ENCODE peak calls at places on chromosomes 7 and 10, in seven cellular contexts. One of them, this sample, is unnamed.

GRCh38 chr10:12705943-12706342 is 295.6 kb downstream of the CCDC3 start:
- DNase-seq in psoas muscle: no peak
- DNase-seq in left ventricle myocardium inferior: no peak
- DNase-seq in mesendoderm: no peak
- DNase-seq in A549: no peak
- DNase-seq in Panc1: no peak
- DNase-seq in endodermal cell: no peak
- DNase-seq in this sample: peak

GRCh38 chr7:150351587-150352194 is 10.3 kb upstream of the RARRES2 start:
- DNase-seq in left ventricle myocardium inferior: no peak
- DNase-seq in endodermal cell: no peak
- DNase-seq in Panc1: no peak
- DNase-seq in mesendoderm: no peak
- DNase-seq in A549: no peak
- DNase-seq in psoas muscle: no peak
- DNase-seq in this sample: no peak

GRCh38 chr10:110947061-110947595 is 27.7 kb downstream of the SHOC2 start:
- DNase-seq in Panc1: no peak
- DNase-seq in mesendoderm: peak
- DNase-seq in psoas muscle: no peak
- DNase-seq in endodermal cell: no peak
- DNase-seq in left ventricle myocardium inferior: no peak
- DNase-seq in A549: no peak
- DNase-seq in this sample: peak

GRCh38 chr7:154903083-154903731 is 99.7 kb downstream of the PAXIP1 start:
- DNase-seq in left ventricle myocardium inferior: no peak
- DNase-seq in mesendoderm: no peak
- DNase-seq in Panc1: no peak
- DNase-seq in psoas muscle: no peak
- DNase-seq in A549: no peak
- DNase-seq in endodermal cell: no peak
- DNase-seq in this sample: no peak

GRCh38 chr7:55074008-55074499 is 55.2 kb downstream of the EGFR start:
- DNase-seq in endodermal cell: no peak
- DNase-seq in mesendoderm: peak
- DNase-seq in A549: peak
- DNase-seq in left ventricle myocardium inferior: peak
- DNase-seq in Panc1: peak
- DNase-seq in psoas muscle: no peak
- DNase-seq in this sample: peak

GRCh38 chr10:71713135-71714040 is 6.2 kb downstream of the C10orf105 start:
- DNase-seq in mesendoderm: peak
- DNase-seq in Panc1: no peak
- DNase-seq in psoas muscle: peak
- DNase-seq in A549: no peak
- DNase-seq in left ventricle myocardium inferior: peak
- DNase-seq in endodermal cell: peak
- DNase-seq in this sample: peak

GRCh38 chr7:121401896-121402295 is 5.8 kb upstream of the FAM3C start:
- DNase-seq in mesendoderm: no peak
- DNase-seq in endodermal cell: no peak
- DNase-seq in Panc1: no peak
- DNase-seq in left ventricle myocardium inferior: no peak
- DNase-seq in A549: no peak
- DNase-seq in psoas muscle: no peak
- DNase-seq in this sample: no peak

GRCh38 chr10:86673216-86673826 is 5.0 kb downstream of the LDB3 start:
- DNase-seq in psoas muscle: no peak
- DNase-seq in Panc1: no peak
- DNase-seq in A549: no peak
- DNase-seq in left ventricle myocardium inferior: no peak
- DNase-seq in mesendoderm: no peak
- DNase-seq in endodermal cell: no peak
- DNase-seq in this sample: no peak

GRCh38 chr7:78924581-78924980 is 528.9 kb downstream of the MAGI2 start:
- DNase-seq in mesendoderm: peak
- DNase-seq in A549: no peak
- DNase-seq in left ventricle myocardium inferior: no peak
- DNase-seq in psoas muscle: no peak
- DNase-seq in endodermal cell: no peak
- DNase-seq in Panc1: no peak
- DNase-seq in this sample: peak

GRCh38 chr7:127938588-127938987 is 92.6 kb downstream of the LRRC4 start:
- DNase-seq in A549: no peak
- DNase-seq in left ventricle myocardium inferior: no peak
- DNase-seq in psoas muscle: no peak
- DNase-seq in Panc1: peak
- DNase-seq in mesendoderm: no peak
- DNase-seq in endodermal cell: no peak
- DNase-seq in this sample: peak

GRCh38 chr7:36607206-36607515 is 117.1 kb downstream of the AOAH start:
- DNase-seq in left ventricle myocardium inferior: no peak
- DNase-seq in endodermal cell: no peak
- DNase-seq in A549: no peak
- DNase-seq in psoas muscle: no peak
- DNase-seq in Panc1: no peak
- DNase-seq in mesendoderm: no peak
- DNase-seq in this sample: no peak

GRCh38 chr7:146709628-146710027 is 593.0 kb downstream of the CNTNAP2 start:
- DNase-seq in psoas muscle: no peak
- DNase-seq in endodermal cell: no peak
- DNase-seq in mesendoderm: no peak
- DNase-seq in Panc1: no peak
- DNase-seq in A549: no peak
- DNase-seq in left ventricle myocardium inferior: no peak
- DNase-seq in this sample: no peak

GRCh38 chr10:123149568-123150228 is 1.8 kb downstream of the HMX2 start:
- DNase-seq in psoas muscle: no peak
- DNase-seq in left ventricle myocardium inferior: no peak
- DNase-seq in Panc1: no peak
- DNase-seq in A549: no peak
- DNase-seq in endodermal cell: peak
- DNase-seq in mesendoderm: peak
- DNase-seq in this sample: no peak

GRCh38 chr7:56175784-56176183 is 59.6 kb upstream of the NUPR2 start:
- DNase-seq in psoas muscle: no peak
- DNase-seq in Panc1: no peak
- DNase-seq in left ventricle myocardium inferior: no peak
- DNase-seq in mesendoderm: no peak
- DNase-seq in A549: no peak
- DNase-seq in endodermal cell: no peak
- DNase-seq in this sample: no peak

GRCh38 chr7:133478591-133479135 is 225.8 kb downstream of the EXOC4 start:
- DNase-seq in mesendoderm: no peak
- DNase-seq in left ventricle myocardium inferior: no peak
- DNase-seq in A549: no peak
- DNase-seq in endodermal cell: no peak
- DNase-seq in Panc1: no peak
- DNase-seq in psoas muscle: no peak
- DNase-seq in this sample: no peak

GRCh38 chr7:122380993-122381392 is 76.4 kb upstream of the FEZF1 start:
- DNase-seq in endodermal cell: peak
- DNase-seq in left ventricle myocardium inferior: no peak
- DNase-seq in psoas muscle: no peak
- DNase-seq in Panc1: no peak
- DNase-seq in mesendoderm: no peak
- DNase-seq in A549: no peak
- DNase-seq in this sample: no peak

GRCh38 chr10:70053212-70053895 is 708 bp downstream of the MACROH2A2 start:
- DNase-seq in left ventricle myocardium inferior: peak
- DNase-seq in psoas muscle: peak
- DNase-seq in Panc1: no peak
- DNase-seq in mesendoderm: no peak
- DNase-seq in A549: no peak
- DNase-seq in endodermal cell: peak
- DNase-seq in this sample: peak

GRCh38 chr7:122092964-122093797 is 50.9 kb downstream of the AASS start:
- DNase-seq in Panc1: peak
- DNase-seq in A549: peak
- DNase-seq in psoas muscle: peak
- DNase-seq in mesendoderm: peak
- DNase-seq in left ventricle myocardium inferior: peak
- DNase-seq in endodermal cell: peak
- DNase-seq in this sample: peak

GRCh38 chr10:114767589-114768393 is 53.8 kb upstream of the FHIP2A start:
- DNase-seq in A549: peak
- DNase-seq in Panc1: no peak
- DNase-seq in left ventricle myocardium inferior: peak
- DNase-seq in psoas muscle: peak
- DNase-seq in mesendoderm: peak
- DNase-seq in endodermal cell: peak
- DNase-seq in this sample: peak

GRCh38 chr7:44615149-44615611 is 8.8 kb downstream of the OGDH start:
- DNase-seq in mesendoderm: peak
- DNase-seq in endodermal cell: no peak
- DNase-seq in A549: no peak
- DNase-seq in left ventricle myocardium inferior: peak
- DNase-seq in psoas muscle: peak
- DNase-seq in Panc1: no peak
- DNase-seq in this sample: no peak

DNA sequence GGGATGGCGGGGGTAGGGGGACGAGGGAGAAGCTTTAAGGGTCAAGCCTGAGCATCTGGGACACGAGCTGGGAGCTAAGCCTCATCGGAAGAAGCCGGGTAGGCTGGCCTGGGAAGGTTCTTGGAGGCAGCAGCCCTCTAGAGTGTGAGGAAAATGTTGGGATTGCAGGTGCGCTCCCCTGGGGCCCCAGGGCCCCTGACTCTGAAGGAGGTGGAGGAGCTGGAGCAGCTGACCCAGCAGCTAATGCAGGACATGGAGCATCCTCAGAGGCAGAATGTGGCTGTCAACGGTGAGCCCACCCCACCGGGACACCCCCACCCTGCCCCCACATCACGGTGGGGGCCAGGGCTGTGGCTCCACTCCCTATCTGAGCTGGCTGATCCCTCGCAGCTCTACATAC is 6.9 kb downstream of the ZYX start:
- DNase-seq in endodermal cell: no peak
- DNase-seq in A549: no peak
- DNase-seq in left ventricle myocardium inferior: no peak
- DNase-seq in mesendoderm: no peak
- DNase-seq in psoas muscle: no peak
- DNase-seq in Panc1: no peak
- DNase-seq in this sample: no peak
- H3K27ac ChIP-seq in endodermal cell: no peak
- H3K27ac ChIP-seq in A549: no peak
- H3K27ac ChIP-seq in left ventricle myocardium inferior: peak
- H3K27ac ChIP-seq in mesendoderm: no peak
- H3K27ac ChIP-seq in psoas muscle: no peak
- H3K27ac ChIP-seq in Panc1: no peak
- H3K27ac ChIP-seq in this sample: peak

DNA sequence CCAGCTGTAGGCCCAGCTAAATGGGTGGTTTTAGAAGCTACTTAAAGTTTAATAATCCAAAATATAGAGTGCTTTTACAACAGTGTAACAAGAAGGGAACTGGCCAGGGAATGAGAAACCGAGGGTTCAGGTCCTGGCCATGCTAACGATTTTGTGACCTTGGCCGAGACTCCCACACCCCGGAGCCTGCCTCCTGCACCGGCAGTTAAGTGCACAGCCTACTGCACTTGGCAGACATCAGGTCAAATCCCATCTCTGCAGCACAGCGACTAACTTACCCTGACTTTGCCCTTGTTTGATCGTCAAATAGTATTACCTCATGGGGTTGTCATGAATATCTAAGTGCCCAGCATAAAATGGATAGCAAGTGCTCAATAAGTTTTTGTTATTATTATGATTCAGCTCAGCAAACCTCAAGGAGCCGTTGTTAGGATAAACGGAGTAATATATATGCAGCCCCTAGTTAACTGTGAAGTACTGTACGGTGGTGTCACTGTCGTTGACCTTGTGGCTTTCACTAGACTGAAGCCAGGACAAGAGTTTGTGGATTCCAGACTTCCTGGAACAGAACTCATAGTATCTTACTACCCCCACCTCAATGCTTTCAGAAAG is 35.5 kb downstream of the LYZL1 start:
- DNase-seq in Panc1: no peak
- DNase-seq in mesendoderm: no peak
- DNase-seq in left ventricle myocardium inferior: no peak
- DNase-seq in psoas muscle: no peak
- DNase-seq in A549: no peak
- DNase-seq in endodermal cell: no peak
- DNase-seq in this sample: no peak
- H3K27ac ChIP-seq in Panc1: no peak
- H3K27ac ChIP-seq in mesendoderm: no peak
- H3K27ac ChIP-seq in left ventricle myocardium inferior: peak
- H3K27ac ChIP-seq in psoas muscle: no peak
- H3K27ac ChIP-seq in A549: no peak
- H3K27ac ChIP-seq in endodermal cell: no peak
- H3K27ac ChIP-seq in this sample: no peak

GRCh38 chr7:71235263-71235662 is 103.3 kb downstream of the GALNT17 start:
- DNase-seq in endodermal cell: no peak
- DNase-seq in Panc1: no peak
- DNase-seq in mesendoderm: no peak
- DNase-seq in left ventricle myocardium inferior: no peak
- DNase-seq in psoas muscle: no peak
- DNase-seq in A549: no peak
- DNase-seq in this sample: no peak

GRCh38 chr7:71239517-71239916 is 107.6 kb downstream of the GALNT17 start:
- DNase-seq in Panc1: no peak
- DNase-seq in psoas muscle: no peak
- DNase-seq in A549: no peak
- DNase-seq in mesendoderm: no peak
- DNase-seq in left ventricle myocardium inferior: no peak
- DNase-seq in endodermal cell: no peak
- DNase-seq in this sample: no peak

GRCh38 chr7:71236488-71237179 is 104.7 kb downstream of the GALNT17 start:
- DNase-seq in A549: no peak
- DNase-seq in mesendoderm: peak
- DNase-seq in left ventricle myocardium inferior: no peak
- DNase-seq in Panc1: no peak
- DNase-seq in psoas muscle: no peak
- DNase-seq in endodermal cell: peak
- DNase-seq in this sample: no peak

GRCh38 chr7:71238541-71238940 is 106.6 kb downstream of the GALNT17 start:
- DNase-seq in A549: no peak
- DNase-seq in endodermal cell: no peak
- DNase-seq in Panc1: no peak
- DNase-seq in left ventricle myocardium inferior: no peak
- DNase-seq in psoas muscle: no peak
- DNase-seq in mesendoderm: no peak
- DNase-seq in this sample: no peak

DNA sequence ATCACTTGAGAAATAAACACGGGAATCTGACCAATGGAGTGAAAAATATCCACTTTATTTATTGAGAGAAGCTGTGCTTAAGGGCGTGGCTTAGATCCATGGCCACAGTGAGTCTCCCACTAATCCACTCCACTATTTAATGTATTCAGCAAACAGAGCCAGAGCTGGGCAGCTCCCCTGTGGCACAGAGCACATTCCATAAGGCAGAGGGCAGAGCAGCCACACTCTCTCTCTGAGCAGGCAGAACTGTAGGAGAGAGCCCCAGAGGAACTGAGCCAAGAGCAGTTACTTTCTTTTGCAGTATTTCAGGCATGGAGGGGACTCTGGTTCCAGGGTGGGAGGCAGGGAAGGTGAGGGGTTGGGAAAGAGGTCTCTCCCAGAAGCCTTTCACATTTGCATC is 106.0 kb downstream of the GALNT17 start:
- DNase-seq in A549: no peak
- DNase-seq in mesendoderm: peak
- DNase-seq in left ventricle myocardium inferior: peak
- DNase-seq in endodermal cell: peak
- DNase-seq in Panc1: no peak
- DNase-seq in psoas muscle: no peak
- DNase-seq in this sample: no peak
- H3K27ac ChIP-seq in A549: no peak
- H3K27ac ChIP-seq in mesendoderm: no peak
- H3K27ac ChIP-seq in left ventricle myocardium inferior: peak
- H3K27ac ChIP-seq in endodermal cell: no peak
- H3K27ac ChIP-seq in Panc1: no peak
- H3K27ac ChIP-seq in psoas muscle: peak
- H3K27ac ChIP-seq in this sample: no peak

GRCh38 chr10:132700168-132701098 is 85.5 kb downstream of the NKX6-2 start:
- DNase-seq in mesendoderm: no peak
- DNase-seq in Panc1: no peak
- DNase-seq in left ventricle myocardium inferior: peak
- DNase-seq in endodermal cell: peak
- DNase-seq in A549: no peak
- DNase-seq in psoas muscle: no peak
- DNase-seq in this sample: no peak
- H3K27ac ChIP-seq in mesendoderm: no peak
- H3K27ac ChIP-seq in Panc1: peak
- H3K27ac ChIP-seq in left ventricle myocardium inferior: peak
- H3K27ac ChIP-seq in endodermal cell: no peak
- H3K27ac ChIP-seq in A549: no peak
- H3K27ac ChIP-seq in psoas muscle: no peak
- H3K27ac ChIP-seq in this sample: no peak